ENCODE peak calls at places on chromosomes 1 and 21, in six cellular contexts. J is breast epithelium, U is Panc1, P is stomach, C is prostate gland, F is GM23338. V is an unnamed sample.

GRCh38 chr21:40373760-40374159 is 473.2 kb downstream of the DSCAM start:
- DNase-seq in P (no peak), J (no peak), F (no peak), U (no peak), C (no peak), V (no peak)

GRCh38 chr1:67149179-67149770 is 14.5 kb upstream of the C1orf141 start:
- DNase-seq in C (peak; percentile 62), J (peak; percentile 47), F (peak; percentile 89), U (peak; percentile 66), P (peak; percentile 71), V (peak; percentile 82)

GRCh38 chr1:117826551-117827078 is 102.8 kb downstream of the GDAP2 start:
- DNase-seq in P (no peak), C (no peak), F (no peak), J (no peak), U (peak; percentile 41), V (peak; percentile 72)

GRCh38 chr1:84571150-84571535 is 3.1 kb downstream of the CTBS start:
- DNase-seq in U (no peak), C (no peak), P (no peak), F (no peak), J (no peak), V (no peak)

GRCh38 chr1:157025856-157026255 is 19.7 kb downstream of the ARHGEF11 start:
- DNase-seq in J (no peak), C (no peak), P (no peak), F (no peak), U (no peak), V (no peak)

GRCh38 chr1:231690072-231690471 is 63.5 kb downstream of the DISC1 start:
- DNase-seq in U (no peak), P (no peak), C (no peak), F (peak; percentile 21), J (no peak), V (no peak)

GRCh38 chr1:232414100-232414499 is 215.8 kb downstream of the SIPA1L2 start:
- DNase-seq in U (no peak), P (no peak), C (no peak), J (no peak), F (no peak), V (no peak)

GRCh38 chr1:150149490-150150453 is at the start of gene PLEKHO1:
- DNase-seq in P (peak; percentile 81), C (peak; percentile 73), U (no peak), J (peak; percentile 79), F (peak; percentile 71), V (peak; percentile 96)

GRCh38 chr21:32412162-32412997 is at the start of gene EVA1C:
- DNase-seq in J (peak; percentile 53), U (no peak), C (peak; percentile 64), P (peak; percentile 83), F (peak; percentile 73), V (peak; percentile 88)

GRCh38 chr1:61056674-61057439 is 25.5 kb upstream of the NFIA start:
- DNase-seq in U (no peak), J (no peak), F (peak; percentile 8), P (peak; percentile 74), C (peak; percentile 57), V (peak; percentile 81)

GRCh38 chr1:117563492-117563875 is 42.4 kb upstream of the TENT5C start:
- DNase-seq in F (no peak), J (no peak), P (no peak), C (no peak), U (no peak), V (no peak)

GRCh38 chr1:112358798-112359408 is 37.1 kb upstream of the CTTNBP2NL start:
- DNase-seq in C (peak; percentile 80), J (peak; percentile 93), F (peak; percentile 83), P (peak; percentile 64), U (no peak), V (peak; percentile 93)

GRCh38 chr1:58922302-58923089 is 138.6 kb upstream of the JUN start:
- DNase-seq in J (peak; percentile 37), U (no peak), P (peak; percentile 81), C (peak; percentile 93), F (no peak), V (peak; percentile 91)

GRCh38 chr1:222539951-222540597 is 7.8 kb downstream of the HHIPL2 start:
- DNase-seq in U (no peak), J (no peak), P (no peak), C (no peak), F (no peak), V (no peak)

GRCh38 chr1:44542415-44543063 is 131.7 kb downstream of the TMEM53 start:
- DNase-seq in U (no peak), P (no peak), F (no peak), C (no peak), J (no peak), V (no peak)

GRCh38 chr1:172208635-172209034 is 211.8 kb upstream of the C1orf105 start:
- DNase-seq in P (no peak), U (no peak), J (no peak), F (no peak), C (no peak), V (no peak)

GRCh38 chr1:36365310-36365895 is 20.3 kb downstream of the STK40 start:
- DNase-seq in C (no peak), P (no peak), J (no peak), F (no peak), U (no peak), V (peak; percentile 88)

GRCh38 chr1:181208076-181208475 is 119.6 kb downstream of the IER5 start:
- DNase-seq in C (no peak), J (no peak), U (no peak), P (no peak), F (no peak), V (no peak)

GRCh38 chr1:99786751-99787501 is 20.5 kb upstream of the FRRS1 start:
- DNase-seq in U (no peak), C (no peak), P (no peak), F (no peak), J (no peak), V (no peak)

GRCh38 chr1:65065535-65066378 is 82.2 kb upstream of the AK4 start:
- DNase-seq in P (peak; percentile 54), C (peak; percentile 45), J (peak; percentile 66), F (peak; percentile 89), U (no peak), V (no peak)

GRCh38 chr1:246005067-246005466 is 502.0 kb downstream of the SMYD3 start:
- DNase-seq in J (no peak), U (no peak), F (no peak), P (no peak), C (no peak), V (no peak)

GRCh38 chr1:212560933-212561460 is 47.6 kb upstream of the ATF3 start:
- DNase-seq in P (no peak), C (no peak), J (no peak), F (no peak), U (no peak), V (no peak)

GRCh38 chr1:8394456-8395321 is 76.8 kb downstream of the SLC45A1 start:
- DNase-seq in F (no peak), J (no peak), P (no peak), U (peak; percentile 70), C (no peak), V (no peak)

GRCh38 chr1:4711944-4712343 is 57.5 kb downstream of the AJAP1 start:
- DNase-seq in F (no peak), C (no peak), J (no peak), U (no peak), P (no peak), V (no peak)

GRCh38 chr1:163467291-163467690 is 145.5 kb downstream of the NUF2 start:
- DNase-seq in F (peak; percentile 56), C (no peak), P (no peak), U (no peak), J (no peak), V (no peak)

GRCh38 chr21:44865561-44866280 is 7.8 kb downstream of the PTTG1IP start:
- DNase-seq in U (no peak), P (peak; percentile 65), C (no peak), J (no peak), F (no peak), V (peak; percentile 59)

GRCh38 chr1:243269461-243269801 is 13.6 kb downstream of the SDCCAG8 start:
- DNase-seq in P (no peak), J (no peak), U (no peak), C (no peak), F (no peak), V (no peak)
- H3K27ac ChIP-seq in P (no peak overlapping the region), J (no peak overlapping the region), U (peak overlapping the region; percentile 89), C (no peak overlapping the region), F (no peak overlapping the region), V (no peak overlapping the region)

GRCh38 chr1:12245733-12246132 is 15.9 kb downstream of the VPS13D start:
- DNase-seq in F (no peak), U (no peak), P (no peak), J (no peak), C (no peak), V (no peak)
- H3K36me3 ChIP-seq in F (peaks cover 3% of the 10 kb centered on the region), U (no peaks in the 10 kb centered on the region), P (peaks cover 91% of the 10 kb centered on the region), J (peaks cover 7% of the 10 kb centered on the region), C (peaks cover 15% of the 10 kb centered on the region), V (peaks cover 43% of the 10 kb centered on the region)

GRCh38 chr1:230066466-230067404 is at the start of gene GALNT2:
- DNase-seq in F (peak; percentile 92), C (peak; percentile 80), P (peak; percentile 91), J (peak; percentile 79), U (no peak), V (peak; percentile 93)
- TF ChIP-seq POLR2AphosphoS5 in F (peak; percentile 51), C (no peak), P (peak; percentile 89), J (peak; percentile 40), U (no peak), V (peak; percentile 63)

GRCh38 chr1:15941044-15941840 is 34.7 kb downstream of the ZBTB17 start:
- DNase-seq in U (no peak), P (peak; percentile 23), C (no peak), J (no peak), F (no peak), V (peak; percentile 58)

GRCh38 chr1:15940110-15941043 is 35.5 kb downstream of the ZBTB17 start:
- DNase-seq in C (no peak), F (no peak), U (no peak), P (peak; percentile 9), J (no peak), V (no peak)

GRCh38 chr1:15938628-15939161 is 37.2 kb downstream of the ZBTB17 start:
- DNase-seq in J (no peak), C (no peak), P (peak; percentile 23), F (no peak), U (no peak), V (no peak)

GRCh38 chr1:15937706-15938168 is 38.2 kb downstream of the ZBTB17 start:
- DNase-seq in P (peak; percentile 21), C (no peak), U (no peak), F (peak; percentile 70), J (peak; percentile 11), V (peak; percentile 62)

DNA sequence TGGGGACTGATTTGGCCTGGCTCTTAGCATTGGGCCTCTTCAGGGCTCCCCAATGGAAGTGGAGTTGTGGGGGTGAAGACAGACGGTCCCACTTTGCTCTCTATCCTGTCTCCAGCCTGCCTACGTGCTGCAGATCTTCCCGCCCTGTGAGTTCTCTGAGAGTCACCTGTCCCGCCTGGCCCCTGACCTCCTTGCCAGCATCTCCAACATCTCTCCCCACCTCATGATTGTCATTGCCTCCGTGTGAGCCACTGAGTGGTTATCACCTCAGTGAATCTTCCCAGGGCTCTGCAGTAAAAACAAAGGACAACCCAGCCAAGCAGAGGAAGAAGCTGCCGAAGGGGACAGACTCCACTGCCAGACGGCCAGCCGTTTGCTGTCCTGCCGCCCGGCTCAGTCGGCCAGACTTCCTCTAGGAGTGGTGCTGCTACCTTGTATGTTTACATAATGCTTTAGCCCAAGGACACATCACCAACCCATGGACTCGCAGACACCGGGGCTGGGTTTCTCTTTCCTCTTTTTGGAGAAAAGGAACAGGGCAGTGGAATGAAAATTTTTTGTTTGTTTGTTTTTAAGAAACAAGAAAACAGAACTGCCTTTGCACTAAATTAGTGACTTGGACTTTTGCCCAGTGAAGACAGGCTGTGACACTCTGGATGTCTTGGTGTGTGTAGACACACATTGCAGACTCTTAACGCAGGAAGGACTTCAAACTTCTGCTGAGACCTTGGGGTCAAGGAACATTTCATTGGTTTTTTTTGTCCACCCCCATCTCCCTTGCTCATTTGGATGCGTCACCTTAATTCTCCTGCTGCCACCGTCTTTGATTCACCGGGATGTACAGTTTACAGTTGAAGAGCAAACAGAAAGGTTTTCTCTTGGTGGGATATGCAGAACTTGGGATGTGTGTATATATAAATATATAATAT is 36.5 kb downstream of the ZBTB17 start:
- DNase-seq in P (peak; percentile 55), J (no peak), U (no peak), C (peak; percentile 59), F (no peak), V (peak; percentile 81)
- H3K27ac ChIP-seq in P (peak overlapping the region; percentile 52), J (peak overlapping the region; percentile 62), U (peak overlapping the region; percentile 70), C (peak overlapping the region; percentile 56), F (no peak overlapping the region), V (peak overlapping the region; percentile 65)

V was measured in sigmoid colon.